ENCODE peak calls at places on chromosomes 16 and 17, in six cellular contexts. M, D, T, I, Z and P are unnamed samples.

GRCh38 chr16:50251375-50252081 is 14.8 kb upstream of the ADCY7 start:
- DNase-seq in M (no peak), D (peak), T (peak), I (no peak), Z (no peak), P (no peak)

GRCh38 chr17:41678907-41679739 is 9.6 kb upstream of the EIF1 start:
- DNase-seq in M (no peak), D (peak), T (no peak), I (peak), Z (no peak), P (no peak)

GRCh38 chr17:17362531-17362930 is 59.4 kb downstream of the NT5M start:
- DNase-seq in M (no peak), D (no peak), T (no peak), I (no peak), Z (no peak), P (no peak)

GRCh38 chr17:7797976-7798375 is 36.0 kb upstream of the KDM6B start:
- DNase-seq in M (no peak), D (no peak), T (no peak), I (no peak), Z (no peak), P (no peak)

GRCh38 chr16:75787421-75787820 is 61.1 kb upstream of the CPHXL start:
- DNase-seq in M (no peak), D (no peak), T (no peak), I (no peak), Z (no peak), P (no peak)

GRCh38 chr17:78497115-78497540 is 80.1 kb downstream of the DNAH17 start:
- DNase-seq in M (peak), D (peak), T (peak), I (peak), Z (no peak), P (peak)

GRCh38 chr17:82465023-82465603 is 6.6 kb downstream of the NARF start:
- DNase-seq in M (no peak), D (no peak), T (no peak), I (no peak), Z (no peak), P (no peak)

GRCh38 chr17:33469911-33470310 is 176.8 kb upstream of the ASIC2 start:
- DNase-seq in M (no peak), D (no peak), T (no peak), I (peak), Z (no peak), P (no peak)

GRCh38 chr17:31869797-31870568 is 10.9 kb upstream of the COPRS start:
- DNase-seq in M (no peak), D (no peak), T (no peak), I (no peak), Z (no peak), P (no peak)

GRCh38 chr16:87602005-87602790 is at the start of gene JPH3:
- DNase-seq in M (peak), D (no peak), T (peak), I (peak), Z (no peak), P (no peak)

GRCh38 chr17:31568140-31568938 is 176.9 kb downstream of the RAB11FIP4 start:
- DNase-seq in M (no peak), D (no peak), T (no peak), I (no peak), Z (no peak), P (no peak)

GRCh38 chr16:12535535-12536411 is 267.9 kb downstream of the CPPED1 start:
- DNase-seq in M (no peak), D (no peak), T (no peak), I (no peak), Z (no peak), P (no peak)

GRCh38 chr17:43428524-43428923 is 29.7 kb downstream of the ARL4D start:
- DNase-seq in M (no peak), D (no peak), T (no peak), I (no peak), Z (no peak), P (no peak)

GRCh38 chr17:33765871-33766270 is 472.8 kb upstream of the ASIC2 start:
- DNase-seq in M (no peak), D (no peak), T (no peak), I (no peak), Z (no peak), P (no peak)

GRCh38 chr16:1180772-1181714 is 28.1 kb downstream of the CACNA1H start:
- DNase-seq in M (no peak), D (no peak), T (no peak), I (no peak), Z (no peak), P (no peak)

GRCh38 chr16:57665541-57665940 is 2.6 kb upstream of the ADGRG3 start:
- DNase-seq in M (no peak), D (no peak), T (no peak), I (no peak), Z (no peak), P (no peak)

GRCh38 chr17:17890773-17891759 is 54.3 kb upstream of the SREBF1 start:
- DNase-seq in M (peak), D (peak), T (peak), I (peak), Z (no peak), P (no peak)

GRCh38 chr17:8226536-8227237 is 16.3 kb upstream of the AURKB start:
- DNase-seq in M (no peak), D (peak), T (peak), I (peak), Z (peak), P (peak)

GRCh38 chr16:85578599-85578948 is 34.5 kb upstream of the GSE1 start:
- DNase-seq in M (no peak), D (no peak), T (no peak), I (no peak), Z (no peak), P (no peak)

GRCh38 chr17:44976198-44976597 is 8.1 kb upstream of the C1QL1 start:
- DNase-seq in M (no peak), D (no peak), T (no peak), I (no peak), Z (no peak), P (no peak)

GRCh38 chr17:16496820-16497489 is 5.0 kb upstream of the LRRC75A start:
- DNase-seq in M (no peak), D (no peak), T (no peak), I (no peak), Z (no peak), P (no peak)

GRCh38 chr17:55208078-55208812 is 56.5 kb upstream of the HLF start:
- DNase-seq in M (no peak), D (no peak), T (no peak), I (no peak), Z (no peak), P (no peak)

GRCh38 chr16:30352488-30353401 is 2.4 kb downstream of the CD2BP2 start:
- DNase-seq in M (no peak), D (no peak), T (no peak), I (no peak), Z (no peak), P (no peak)

GRCh38 chr17:46157443-46158107 is 35.7 kb downstream of the KANSL1 start:
- DNase-seq in M (peak), D (no peak), T (no peak), I (no peak), Z (no peak), P (no peak)